ENCODE peak calls at places on chromosome 1, in seven cellular contexts. C is KBM-7, K is MV-4-11, B is left ventricle myocardium inferior, V is T-helper 9 cell, Q is NCI-H774, O is pons. D is an unnamed sample.

GRCh38 chr1:101131239-101131924 is 105.4 kb upstream of the S1PR1 start:
- DNase-seq in C (no peak), K (no peak), B (no peak), V (no peak), Q (no peak), O (no peak), D (no peak)

GRCh38 chr1:179369751-179370341 is 4.1 kb downstream of the AXDND1 start:
- DNase-seq in C (peak; percentile 79), K (peak; percentile 73), B (no peak), V (no peak), Q (peak; percentile 77), O (peak; percentile 84), D (peak; percentile 86)

GRCh38 chr1:19035356-19036048 is 79.0 kb upstream of the IFFO2 start:
- DNase-seq in C (no peak), K (no peak), B (no peak), V (no peak), Q (no peak), O (no peak), D (no peak)

GRCh38 chr1:61486783-61487505 is 238.0 kb downstream of the TM2D1 start:
- DNase-seq in C (no peak), K (no peak), B (no peak), V (no peak), Q (no peak), O (no peak), D (no peak)

GRCh38 chr1:160373696-160374095 is 6.8 kb downstream of the NHLH1 start:
- DNase-seq in C (no peak), K (peak; percentile 46), B (no peak), V (no peak), Q (no peak), O (no peak), D (no peak)

GRCh38 chr1:168179411-168180147 is 817 bp downstream of the TIPRL start:
- DNase-seq in C (no peak), K (no peak), B (no peak), V (no peak), Q (no peak), O (peak; percentile 21), D (peak; percentile 47)

GRCh38 chr1:107926436-107927080 is 38.4 kb downstream of the VAV3 start:
- DNase-seq in C (peak; percentile 38), K (peak; percentile 54), B (no peak), V (no peak), Q (no peak), O (no peak), D (no peak)

GRCh38 chr1:226639631-226640061 is 91.1 kb downstream of the STUM start:
- DNase-seq in C (no peak), K (no peak), B (no peak), V (no peak), Q (no peak), O (no peak), D (no peak)

GRCh38 chr1:79190074-79190473 is 183.5 kb upstream of the ADGRL4 start:
- DNase-seq in C (no peak), K (no peak), B (no peak), V (no peak), Q (no peak), O (no peak), D (peak; percentile 74)

GRCh38 chr1:204870165-204870912 is at the start of gene NFASC:
- DNase-seq in C (no peak), K (no peak), B (no peak), V (no peak), Q (no peak), O (peak; percentile 95), D (no peak)

GRCh38 chr1:187936667-187937066 is 1107.9 kb downstream of the PLA2G4A start:
- DNase-seq in C (no peak), K (no peak), B (no peak), V (no peak), Q (no peak), O (no peak), D (no peak)

GRCh38 chr1:12480748-12481362 is 137.2 kb downstream of the DHRS3 start:
- DNase-seq in C (peak; percentile 29), K (peak; percentile 54), B (no peak), V (peak; percentile 8), Q (no peak), O (no peak), D (peak; percentile 95)

GRCh38 chr1:29256979-29257804 is 20.9 kb downstream of the PTPRU start:
- DNase-seq in C (no peak), K (no peak), B (no peak), V (no peak), Q (no peak), O (no peak), D (peak; percentile 69)

GRCh38 chr1:182786223-182787001 is 3.2 kb upstream of the NPL start:
- DNase-seq in C (peak; percentile 55), K (peak; percentile 66), B (peak; percentile 32), V (peak; percentile 8), Q (peak; percentile 35), O (peak; percentile 75), D (peak; percentile 84)

GRCh38 chr1:20080441-20081330 is 10.7 kb downstream of the PLA2G5 start:
- DNase-seq in C (peak; percentile 36), K (peak; percentile 81), B (no peak), V (no peak), Q (no peak), O (peak; percentile 14), D (no peak)

GRCh38 chr1:223752721-223753515 is 40.6 kb downstream of the CAPN2 start:
- DNase-seq in C (no peak), K (no peak), B (no peak), V (no peak), Q (no peak), O (no peak), D (no peak)

GRCh38 chr1:243628476-243628907 is 221.6 kb downstream of the AKT3 start:
- DNase-seq in C (no peak), K (peak; percentile 16), B (no peak), V (no peak), Q (no peak), O (peak; percentile 45), D (no peak)

GRCh38 chr1:245182028-245182427 is 27.2 kb downstream of the KIF26B start:
- DNase-seq in C (no peak), K (no peak), B (no peak), V (no peak), Q (no peak), O (no peak), D (no peak)

GRCh38 chr1:14849038-14849437 is 250.6 kb downstream of the KAZN start:
- DNase-seq in C (no peak), K (no peak), B (no peak), V (no peak), Q (no peak), O (no peak), D (no peak)

GRCh38 chr1:28322209-28322608 is 6.6 kb upstream of the MED18 start:
- DNase-seq in C (no peak), K (no peak), B (no peak), V (no peak), Q (no peak), O (no peak), D (no peak)

GRCh38 chr1:228986093-228986904 is 251.0 kb downstream of the RHOU start:
- DNase-seq in C (no peak), K (peak; percentile 86), B (peak; percentile 63), V (no peak), Q (peak; percentile 21), O (peak; percentile 74), D (peak; percentile 56)

GRCh38 chr1:215643592-215644321 is 76.7 kb downstream of the KCTD3 start:
- DNase-seq in C (no peak), K (no peak), B (no peak), V (no peak), Q (no peak), O (no peak), D (no peak)

GRCh38 chr1:108050911-108051624 is 86.1 kb upstream of the VAV3 start:
- DNase-seq in C (peak; percentile 89), K (peak; percentile 87), B (no peak), V (no peak), Q (no peak), O (no peak), D (no peak)

GRCh38 chr1:119288751-119289150 is 79.8 kb upstream of the HAO2 start:
- DNase-seq in C (no peak), K (no peak), B (no peak), V (no peak), Q (no peak), O (no peak), D (no peak)

GRCh38 chr1:174971902-174972301 is 27.8 kb upstream of the CACYBP start:
- DNase-seq in C (no peak), K (no peak), B (no peak), V (no peak), Q (no peak), O (peak; percentile 62), D (no peak)

GRCh38 chr1:70818391-70818790 is 229.2 kb downstream of the PTGER3 start:
- DNase-seq in C (no peak), K (peak; percentile 61), B (no peak), V (no peak), Q (no peak), O (no peak), D (peak; percentile 85)

GRCh38 chr1:32112800-32113375 is 5.0 kb downstream of the KPNA6 start:
- DNase-seq in C (no peak), K (no peak), B (no peak), V (no peak), Q (no peak), O (no peak), D (no peak)

GRCh38 chr1:228361314-228362140 is 45.1 kb downstream of the TRIM11 start:
- DNase-seq in C (no peak), K (no peak), B (peak; percentile 37), V (no peak), Q (no peak), O (no peak), D (no peak)